ENCODE peak calls at places on chromosomes 16 and 17, in eight cellular contexts. One of them, this sample, is unnamed.

GRCh38 chr17:18314059-18314730 is 599 bp downstream of the TOP3A start:
- DNase-seq in ovary: no peak
- DNase-seq in SK-N-SH: no peak
- DNase-seq in small intestine: peak; percentile 22
- DNase-seq in activated CD4-positive, alpha-beta T cell treated with anti-CD3 and anti-CD28 coated beads for 48 hours: no peak
- DNase-seq in cardiac muscle cell: peak; percentile 29
- DNase-seq in prostate gland: peak; percentile 11
- DNase-seq in nucleus accumbens: no peak
- DNase-seq in this sample: no peak

GRCh38 chr17:6444573-6445335 is 499 bp downstream of the PIMREG start:
- DNase-seq in nucleus accumbens: no peak
- DNase-seq in cardiac muscle cell: no peak
- DNase-seq in prostate gland: no peak
- DNase-seq in ovary: peak; percentile 31
- DNase-seq in SK-N-SH: no peak
- DNase-seq in activated CD4-positive, alpha-beta T cell treated with anti-CD3 and anti-CD28 coated beads for 48 hours: no peak
- DNase-seq in small intestine: no peak
- DNase-seq in this sample: no peak

GRCh38 chr16:51508813-51509212 is 357.7 kb upstream of the SALL1 start:
- DNase-seq in cardiac muscle cell: no peak
- DNase-seq in SK-N-SH: no peak
- DNase-seq in nucleus accumbens: no peak
- DNase-seq in small intestine: no peak
- DNase-seq in prostate gland: no peak
- DNase-seq in activated CD4-positive, alpha-beta T cell treated with anti-CD3 and anti-CD28 coated beads for 48 hours: no peak
- DNase-seq in ovary: no peak
- DNase-seq in this sample: no peak

GRCh38 chr16:10923650-10924214 is 18.5 kb downstream of the DEXI start:
- DNase-seq in cardiac muscle cell: no peak
- DNase-seq in nucleus accumbens: peak; percentile 47
- DNase-seq in prostate gland: no peak
- DNase-seq in activated CD4-positive, alpha-beta T cell treated with anti-CD3 and anti-CD28 coated beads for 48 hours: no peak
- DNase-seq in ovary: peak; percentile 52
- DNase-seq in small intestine: peak; percentile 36
- DNase-seq in SK-N-SH: no peak
- DNase-seq in this sample: peak; percentile 56

GRCh38 chr17:60387666-60388065 is 4.3 kb downstream of the USP32 start:
- DNase-seq in ovary: no peak
- DNase-seq in SK-N-SH: no peak
- DNase-seq in prostate gland: no peak
- DNase-seq in cardiac muscle cell: no peak
- DNase-seq in activated CD4-positive, alpha-beta T cell treated with anti-CD3 and anti-CD28 coated beads for 48 hours: no peak
- DNase-seq in nucleus accumbens: no peak
- DNase-seq in small intestine: no peak
- DNase-seq in this sample: no peak

GRCh38 chr16:57343131-57343731 is 15.4 kb upstream of the CCL22 start:
- DNase-seq in small intestine: no peak
- DNase-seq in nucleus accumbens: no peak
- DNase-seq in activated CD4-positive, alpha-beta T cell treated with anti-CD3 and anti-CD28 coated beads for 48 hours: no peak
- DNase-seq in ovary: no peak
- DNase-seq in prostate gland: no peak
- DNase-seq in cardiac muscle cell: no peak
- DNase-seq in SK-N-SH: no peak
- DNase-seq in this sample: no peak

GRCh38 chr17:62821213-62822079 is 13.3 kb upstream of the MARCHF10 start:
- DNase-seq in cardiac muscle cell: no peak
- DNase-seq in activated CD4-positive, alpha-beta T cell treated with anti-CD3 and anti-CD28 coated beads for 48 hours: no peak
- DNase-seq in prostate gland: no peak
- DNase-seq in nucleus accumbens: no peak
- DNase-seq in small intestine: no peak
- DNase-seq in SK-N-SH: no peak
- DNase-seq in ovary: no peak
- DNase-seq in this sample: no peak

GRCh38 chr16:72149676-72150464 is 22.1 kb downstream of the PMFBP1 start:
- DNase-seq in nucleus accumbens: no peak
- DNase-seq in cardiac muscle cell: no peak
- DNase-seq in activated CD4-positive, alpha-beta T cell treated with anti-CD3 and anti-CD28 coated beads for 48 hours: no peak
- DNase-seq in ovary: no peak
- DNase-seq in small intestine: no peak
- DNase-seq in SK-N-SH: no peak
- DNase-seq in prostate gland: no peak
- DNase-seq in this sample: no peak

GRCh38 chr17:59802160-59802559 is 90.6 kb downstream of the TUBD1 start:
- DNase-seq in prostate gland: no peak
- DNase-seq in small intestine: no peak
- DNase-seq in activated CD4-positive, alpha-beta T cell treated with anti-CD3 and anti-CD28 coated beads for 48 hours: no peak
- DNase-seq in nucleus accumbens: no peak
- DNase-seq in cardiac muscle cell: no peak
- DNase-seq in ovary: no peak
- DNase-seq in SK-N-SH: no peak
- DNase-seq in this sample: no peak

GRCh38 chr16:23955088-23955487 is 119.3 kb downstream of the PRKCB start:
- DNase-seq in small intestine: no peak
- DNase-seq in activated CD4-positive, alpha-beta T cell treated with anti-CD3 and anti-CD28 coated beads for 48 hours: no peak
- DNase-seq in SK-N-SH: no peak
- DNase-seq in nucleus accumbens: no peak
- DNase-seq in cardiac muscle cell: no peak
- DNase-seq in prostate gland: no peak
- DNase-seq in ovary: no peak
- DNase-seq in this sample: no peak

GRCh38 chr17:80646328-80646727 is 101.7 kb downstream of the RPTOR start:
- DNase-seq in ovary: no peak
- DNase-seq in cardiac muscle cell: no peak
- DNase-seq in SK-N-SH: no peak
- DNase-seq in small intestine: no peak
- DNase-seq in nucleus accumbens: no peak
- DNase-seq in activated CD4-positive, alpha-beta T cell treated with anti-CD3 and anti-CD28 coated beads for 48 hours: no peak
- DNase-seq in prostate gland: no peak
- DNase-seq in this sample: no peak

GRCh38 chr16:55499951-55500350 is 8.9 kb upstream of the LPCAT2 start:
- DNase-seq in ovary: no peak
- DNase-seq in prostate gland: no peak
- DNase-seq in small intestine: no peak
- DNase-seq in SK-N-SH: no peak
- DNase-seq in nucleus accumbens: no peak
- DNase-seq in cardiac muscle cell: peak; percentile 32
- DNase-seq in activated CD4-positive, alpha-beta T cell treated with anti-CD3 and anti-CD28 coated beads for 48 hours: peak; percentile 49
- DNase-seq in this sample: no peak

GRCh38 chr17:37068266-37068665 is 119.5 kb downstream of the AATF start:
- DNase-seq in cardiac muscle cell: no peak
- DNase-seq in small intestine: peak; percentile 80
- DNase-seq in prostate gland: no peak
- DNase-seq in nucleus accumbens: no peak
- DNase-seq in ovary: no peak
- DNase-seq in activated CD4-positive, alpha-beta T cell treated with anti-CD3 and anti-CD28 coated beads for 48 hours: no peak
- DNase-seq in SK-N-SH: no peak
- DNase-seq in this sample: no peak

GRCh38 chr17:70677783-70678647 is 508.7 kb downstream of the KCNJ2 start:
- DNase-seq in SK-N-SH: no peak
- DNase-seq in prostate gland: no peak
- DNase-seq in ovary: no peak
- DNase-seq in activated CD4-positive, alpha-beta T cell treated with anti-CD3 and anti-CD28 coated beads for 48 hours: no peak
- DNase-seq in small intestine: no peak
- DNase-seq in cardiac muscle cell: no peak
- DNase-seq in nucleus accumbens: no peak
- DNase-seq in this sample: no peak

GRCh38 chr17:7656958-7657715 is 6.4 kb downstream of the ATP1B2 start:
- DNase-seq in cardiac muscle cell: peak; percentile 94
- DNase-seq in nucleus accumbens: peak; percentile 43
- DNase-seq in small intestine: no peak
- DNase-seq in SK-N-SH: peak; percentile 20
- DNase-seq in activated CD4-positive, alpha-beta T cell treated with anti-CD3 and anti-CD28 coated beads for 48 hours: no peak
- DNase-seq in prostate gland: no peak
- DNase-seq in ovary: peak; percentile 78
- DNase-seq in this sample: peak; percentile 32

GRCh38 chr17:5921919-5922318 is 148.3 kb upstream of the WSCD1 start:
- DNase-seq in activated CD4-positive, alpha-beta T cell treated with anti-CD3 and anti-CD28 coated beads for 48 hours: no peak
- DNase-seq in prostate gland: no peak
- DNase-seq in small intestine: no peak
- DNase-seq in cardiac muscle cell: no peak
- DNase-seq in SK-N-SH: no peak
- DNase-seq in ovary: no peak
- DNase-seq in nucleus accumbens: no peak
- DNase-seq in this sample: no peak

GRCh38 chr17:40321502-40322416 is 12.8 kb downstream of the RARA start:
- DNase-seq in cardiac muscle cell: no peak
- DNase-seq in SK-N-SH: no peak
- DNase-seq in nucleus accumbens: no peak
- DNase-seq in prostate gland: no peak
- DNase-seq in ovary: peak; percentile 74
- DNase-seq in activated CD4-positive, alpha-beta T cell treated with anti-CD3 and anti-CD28 coated beads for 48 hours: no peak
- DNase-seq in small intestine: no peak
- DNase-seq in this sample: no peak

GRCh38 chr17:9788582-9788981 is 2.8 kb downstream of the DHRS7C start:
- DNase-seq in ovary: no peak
- DNase-seq in cardiac muscle cell: no peak
- DNase-seq in nucleus accumbens: no peak
- DNase-seq in prostate gland: no peak
- DNase-seq in small intestine: no peak
- DNase-seq in SK-N-SH: no peak
- DNase-seq in activated CD4-positive, alpha-beta T cell treated with anti-CD3 and anti-CD28 coated beads for 48 hours: no peak
- DNase-seq in this sample: no peak

GRCh38 chr16:85926370-85926769 is 27.4 kb downstream of the IRF8 start:
- DNase-seq in cardiac muscle cell: no peak
- DNase-seq in ovary: no peak
- DNase-seq in prostate gland: no peak
- DNase-seq in small intestine: no peak
- DNase-seq in nucleus accumbens: no peak
- DNase-seq in activated CD4-positive, alpha-beta T cell treated with anti-CD3 and anti-CD28 coated beads for 48 hours: no peak
- DNase-seq in SK-N-SH: no peak
- DNase-seq in this sample: no peak

GRCh38 chr17:78124081-78124835 is 4.3 kb downstream of the TMC6 start:
- DNase-seq in activated CD4-positive, alpha-beta T cell treated with anti-CD3 and anti-CD28 coated beads for 48 hours: peak; percentile 30
- DNase-seq in small intestine: no peak
- DNase-seq in ovary: no peak
- DNase-seq in SK-N-SH: no peak
- DNase-seq in nucleus accumbens: no peak
- DNase-seq in cardiac muscle cell: no peak
- DNase-seq in prostate gland: no peak
- DNase-seq in this sample: no peak

GRCh38 chr16:1961651-1962067 is 2.3 kb downstream of the NDUFB10 start:
- DNase-seq in small intestine: no peak
- DNase-seq in SK-N-SH: no peak
- DNase-seq in nucleus accumbens: no peak
- DNase-seq in ovary: no peak
- DNase-seq in cardiac muscle cell: no peak
- DNase-seq in activated CD4-positive, alpha-beta T cell treated with anti-CD3 and anti-CD28 coated beads for 48 hours: peak; percentile 59
- DNase-seq in prostate gland: no peak
- DNase-seq in this sample: no peak

GRCh38 chr16:78150233-78150632 is 50.8 kb downstream of the WWOX start:
- DNase-seq in SK-N-SH: no peak
- DNase-seq in nucleus accumbens: no peak
- DNase-seq in ovary: no peak
- DNase-seq in prostate gland: no peak
- DNase-seq in small intestine: no peak
- DNase-seq in activated CD4-positive, alpha-beta T cell treated with anti-CD3 and anti-CD28 coated beads for 48 hours: no peak
- DNase-seq in cardiac muscle cell: no peak
- DNase-seq in this sample: no peak

GRCh38 chr17:76166168-76166567 is 25.1 kb upstream of the FOXJ1 start:
- DNase-seq in small intestine: no peak
- DNase-seq in activated CD4-positive, alpha-beta T cell treated with anti-CD3 and anti-CD28 coated beads for 48 hours: peak; percentile 57
- DNase-seq in SK-N-SH: no peak
- DNase-seq in prostate gland: no peak
- DNase-seq in cardiac muscle cell: no peak
- DNase-seq in ovary: no peak
- DNase-seq in nucleus accumbens: peak; percentile 67
- DNase-seq in this sample: no peak

GRCh38 chr17:58352843-58353719 is 1.1 kb upstream of the SUPT4H1 start:
- DNase-seq in SK-N-SH: peak; percentile 61
- DNase-seq in nucleus accumbens: no peak
- DNase-seq in cardiac muscle cell: peak; percentile 83
- DNase-seq in small intestine: peak; percentile 43
- DNase-seq in prostate gland: peak; percentile 44
- DNase-seq in activated CD4-positive, alpha-beta T cell treated with anti-CD3 and anti-CD28 coated beads for 48 hours: peak; percentile 55
- DNase-seq in ovary: peak; percentile 45
- DNase-seq in this sample: peak; percentile 30

GRCh38 chr16:29738514-29738913 is 7.3 kb downstream of the C16orf54 start:
- DNase-seq in ovary: no peak
- DNase-seq in SK-N-SH: no peak
- DNase-seq in cardiac muscle cell: no peak
- DNase-seq in activated CD4-positive, alpha-beta T cell treated with anti-CD3 and anti-CD28 coated beads for 48 hours: peak; percentile 39
- DNase-seq in nucleus accumbens: no peak
- DNase-seq in prostate gland: no peak
- DNase-seq in small intestine: no peak
- DNase-seq in this sample: no peak

GRCh38 chr16:31529398-31530312 is 2.0 kb downstream of the AHSP start:
- DNase-seq in small intestine: no peak
- DNase-seq in prostate gland: no peak
- DNase-seq in nucleus accumbens: no peak
- DNase-seq in cardiac muscle cell: peak; percentile 27
- DNase-seq in SK-N-SH: no peak
- DNase-seq in ovary: peak; percentile 51
- DNase-seq in activated CD4-positive, alpha-beta T cell treated with anti-CD3 and anti-CD28 coated beads for 48 hours: no peak
- DNase-seq in this sample: peak; percentile 33

GRCh38 chr17:17736205-17737183 is 55.2 kb downstream of the RAI1 start:
- DNase-seq in SK-N-SH: no peak
- DNase-seq in small intestine: no peak
- DNase-seq in ovary: no peak
- DNase-seq in activated CD4-positive, alpha-beta T cell treated with anti-CD3 and anti-CD28 coated beads for 48 hours: no peak
- DNase-seq in cardiac muscle cell: no peak
- DNase-seq in prostate gland: no peak
- DNase-seq in nucleus accumbens: no peak
- DNase-seq in this sample: no peak

GRCh38 chr17:74761931-74762330 is 13.5 kb downstream of the NHERF1 start:
- DNase-seq in cardiac muscle cell: no peak
- DNase-seq in activated CD4-positive, alpha-beta T cell treated with anti-CD3 and anti-CD28 coated beads for 48 hours: no peak
- DNase-seq in ovary: no peak
- DNase-seq in prostate gland: no peak
- DNase-seq in small intestine: no peak
- DNase-seq in SK-N-SH: peak; percentile 36
- DNase-seq in nucleus accumbens: no peak
- DNase-seq in this sample: no peak

GRCh38 chr17:35799942-35800341 is 4.5 kb upstream of the MMP28 start:
- DNase-seq in prostate gland: peak; percentile 94
- DNase-seq in ovary: no peak
- DNase-seq in SK-N-SH: peak; percentile 82
- DNase-seq in activated CD4-positive, alpha-beta T cell treated with anti-CD3 and anti-CD28 coated beads for 48 hours: no peak
- DNase-seq in nucleus accumbens: no peak
- DNase-seq in small intestine: peak; percentile 42
- DNase-seq in cardiac muscle cell: no peak
- DNase-seq in this sample: peak; percentile 82

GRCh38 chr16:9258423-9259051 is 167.1 kb downstream of the HAPSTR1 start:
- DNase-seq in cardiac muscle cell: peak; percentile 70
- DNase-seq in SK-N-SH: peak; percentile 63
- DNase-seq in activated CD4-positive, alpha-beta T cell treated with anti-CD3 and anti-CD28 coated beads for 48 hours: peak; percentile 46
- DNase-seq in small intestine: peak; percentile 56
- DNase-seq in ovary: no peak
- DNase-seq in prostate gland: peak; percentile 7
- DNase-seq in nucleus accumbens: peak; percentile 4
- DNase-seq in this sample: peak; percentile 61

GRCh38 chr17:57915532-57915931 is 39.7 kb downstream of the CUEDC1 start:
- DNase-seq in prostate gland: no peak
- DNase-seq in activated CD4-positive, alpha-beta T cell treated with anti-CD3 and anti-CD28 coated beads for 48 hours: no peak
- DNase-seq in SK-N-SH: no peak
- DNase-seq in nucleus accumbens: no peak
- DNase-seq in ovary: no peak
- DNase-seq in cardiac muscle cell: peak; percentile 38
- DNase-seq in small intestine: no peak
- DNase-seq in this sample: no peak

GRCh38 chr16:77946834-77947233 is 75.5 kb upstream of the CLEC3A start:
- DNase-seq in cardiac muscle cell: no peak
- DNase-seq in prostate gland: no peak
- DNase-seq in SK-N-SH: peak; percentile 23
- DNase-seq in small intestine: no peak
- DNase-seq in ovary: no peak
- DNase-seq in activated CD4-positive, alpha-beta T cell treated with anti-CD3 and anti-CD28 coated beads for 48 hours: no peak
- DNase-seq in nucleus accumbens: no peak
- DNase-seq in this sample: no peak

This sample was measured in body of pancreas.